ENCODE peak calls at places on chromosomes 5 and 9, in five cellular contexts. S is B cell, A is HepG2, C is AG08396, Q is uterus. M is an unnamed sample.

GRCh38 chr5:142133382-142134206 is 25.0 kb downstream of the NDFIP1 start:
- DNase-seq in C (no peak), A (peak), Q (no peak), S (no peak), M (no peak)

GRCh38 chr5:96336351-96336985 is 96.6 kb downstream of the PCSK1 start:
- DNase-seq in S (peak), A (peak), Q (peak), C (peak), M (peak)

GRCh38 chr5:41232797-41233196 is 19.5 kb upstream of the C6 start:
- DNase-seq in S (no peak), Q (no peak), C (no peak), A (no peak), M (no peak)

GRCh38 chr9:120393386-120394057 is 186.4 kb downstream of the CDK5RAP2 start:
- DNase-seq in Q (no peak), A (no peak), S (peak), C (peak), M (peak)

GRCh38 chr5:172418847-172419810 is 35.2 kb downstream of the SH3PXD2B start:
- DNase-seq in Q (peak), C (no peak), S (no peak), A (no peak), M (no peak)

GRCh38 chr5:375921-376871 is 54.7 kb downstream of the AHRR start:
- DNase-seq in A (no peak), C (no peak), S (peak), Q (no peak), M (no peak)

GRCh38 chr5:37739817-37740261 is 100.0 kb downstream of the GDNF start:
- DNase-seq in S (no peak), Q (no peak), C (peak), A (no peak), M (peak)

GRCh38 chr9:4508907-4509589 is 18.8 kb downstream of the SLC1A1 start:
- DNase-seq in A (no peak), Q (no peak), S (no peak), C (peak), M (peak)

GRCh38 chr9:137318976-137319375 is 16.9 kb upstream of the NRARP start:
- DNase-seq in Q (peak), A (no peak), C (peak), S (no peak), M (peak)

GRCh38 chr9:134459573-134459972 is 133.3 kb downstream of the RXRA start:
- DNase-seq in S (no peak), Q (no peak), A (no peak), C (no peak), M (no peak)

GRCh38 chr9:122383992-122384461 is 13.2 kb downstream of the PTGS1 start:
- DNase-seq in Q (no peak), C (no peak), S (no peak), A (no peak), M (peak)

M was measured in AG20443.